ENCODE peak calls at places on chromosomes 1 and 21, in six cellular contexts. N, A, H, Y, F and T are unnamed samples.

GRCh38 chr1:26225033-26225831 is 8.8 kb upstream of the CEP85 start:
- DNase-seq in N (no peak), A (no peak), H (no peak), Y (no peak), F (no peak), T (peak)

GRCh38 chr21:35212393-35213127 is 163.5 kb upstream of the RUNX1 start:
- DNase-seq in N (no peak), A (no peak), H (no peak), Y (no peak), F (no peak), T (peak)

GRCh38 chr1:59549903-59550302 is 253.0 kb downstream of the FGGY start:
- DNase-seq in N (peak), A (no peak), H (peak), Y (peak), F (no peak), T (no peak)

GRCh38 chr1:27368872-27369703 is 2.3 kb upstream of the MAP3K6 start:
- DNase-seq in N (no peak), A (no peak), H (peak), Y (no peak), F (no peak), T (no peak)

GRCh38 chr1:161273402-161273801 is 14.9 kb downstream of the PCP4L1 start:
- DNase-seq in N (no peak), A (no peak), H (no peak), Y (no peak), F (no peak), T (no peak)

GRCh38 chr21:36567216-36567917 is 87.4 kb upstream of the CLDN14 start:
- DNase-seq in N (no peak), A (no peak), H (no peak), Y (no peak), F (no peak), T (no peak)

GRCh38 chr1:225733254-225733653 is 44.4 kb upstream of the SRP9 start:
- DNase-seq in N (no peak), A (peak), H (peak), Y (no peak), F (no peak), T (no peak)

GRCh38 chr1:117570988-117571409 is 34.8 kb upstream of the TENT5C start:
- DNase-seq in N (no peak), A (no peak), H (no peak), Y (no peak), F (no peak), T (no peak)

GRCh38 chr1:183689770-183690204 is 36.7 kb upstream of the APOBEC4 start:
- DNase-seq in N (no peak), A (no peak), H (peak), Y (no peak), F (no peak), T (no peak)

GRCh38 chr1:185345913-185346717 is 29.1 kb upstream of the IVNS1ABP start:
- DNase-seq in N (no peak), A (no peak), H (no peak), Y (no peak), F (no peak), T (no peak)

GRCh38 chr21:35843911-35844667 is 216.2 kb downstream of the SETD4 start:
- DNase-seq in N (peak), A (no peak), H (peak), Y (no peak), F (no peak), T (no peak)

GRCh38 chr1:147270721-147271120 is 28.2 kb downstream of the CHD1L start:
- DNase-seq in N (no peak), A (no peak), H (no peak), Y (no peak), F (no peak), T (no peak)

GRCh38 chr1:174191255-174191906 is 32.1 kb downstream of the RABGAP1L start:
- DNase-seq in N (peak), A (no peak), H (peak), Y (no peak), F (no peak), T (peak)

GRCh38 chr1:55362558-55362957 is 147.4 kb upstream of the USP24 start:
- DNase-seq in N (peak), A (no peak), H (peak), Y (peak), F (no peak), T (peak)

GRCh38 chr1:2606004-2606805 is 19.6 kb downstream of the PRXL2B start:
- DNase-seq in N (no peak), A (no peak), H (no peak), Y (no peak), F (no peak), T (no peak)

GRCh38 chr1:170221031-170221430 is 75.3 kb downstream of the NTMT2 start:
- DNase-seq in N (peak), A (no peak), H (no peak), Y (peak), F (no peak), T (no peak)

GRCh38 chr21:43827015-43827611 is 37.7 kb downstream of the RRP1 start:
- DNase-seq in N (no peak), A (peak), H (peak), Y (peak), F (no peak), T (no peak)

GRCh38 chr1:228930479-228930957 is 195.2 kb downstream of the RHOU start:
- DNase-seq in N (no peak), A (no peak), H (no peak), Y (no peak), F (no peak), T (no peak)

GRCh38 chr1:30763654-30764248 is 6.2 kb upstream of the LAPTM5 start:
- DNase-seq in N (no peak), A (no peak), H (no peak), Y (no peak), F (no peak), T (peak)

GRCh38 chr1:240496356-240496755 is 115.6 kb downstream of the GREM2 start:
- DNase-seq in N (no peak), A (no peak), H (no peak), Y (no peak), F (no peak), T (no peak)

GRCh38 chr1:26161408-26162219 is 2.7 kb downstream of the FAM110D start:
- DNase-seq in N (no peak), A (no peak), H (no peak), Y (no peak), F (peak), T (peak)

GRCh38 chr1:85328713-85329376 is 52.4 kb upstream of the BCL10 start:
- DNase-seq in N (peak), A (no peak), H (peak), Y (peak), F (no peak), T (peak)

GRCh38 chr1:91124989-91125417 is 103.2 kb upstream of the ZNF644 start:
- DNase-seq in N (no peak), A (no peak), H (no peak), Y (no peak), F (no peak), T (no peak)